ENCODE peak calls at places on chromosomes 2 and 18, in six cellular contexts. I is GM10248, X is occipital lobe, T is SW480, L is HL-60, P is NCI-H69. S is an unnamed sample.

GRCh38 chr2:393711-394696 is 106.1 kb upstream of the ALKAL2 start:
- DNase-seq in P (peak; percentile 22), T (peak; percentile 64), X (peak; percentile 54), L (no peak), I (no peak), S (no peak)

GRCh38 chr2:140085674-140086073 is 1305.5 kb upstream of the NXPH2 start:
- DNase-seq in L (no peak), T (no peak), I (no peak), X (no peak), P (peak; percentile 100), S (no peak)

GRCh38 chr2:184067502-184067901 is 530.8 kb upstream of the ZNF804A start:
- DNase-seq in X (no peak), T (no peak), L (no peak), P (no peak), I (no peak), S (no peak)

GRCh38 chr2:127121776-127122176 is 14.8 kb upstream of the BIN1 start:
- DNase-seq in L (no peak), I (no peak), X (no peak), T (no peak), P (no peak), S (no peak)

GRCh38 chr2:168208652-168209051 is 38.7 kb downstream of the STK39 start:
- DNase-seq in P (no peak), I (no peak), L (no peak), T (no peak), X (no peak), S (no peak)

GRCh38 chr2:109028280-109028679 is 39.3 kb upstream of the EDAR start:
- DNase-seq in T (no peak), X (no peak), I (no peak), L (no peak), P (no peak), S (no peak)

GRCh38 chr2:14634885-14635871 is 2.7 kb downstream of the LRATD1 start:
- DNase-seq in P (peak; percentile 89), I (peak; percentile 30), X (peak; percentile 74), T (peak; percentile 85), L (no peak), S (peak; percentile 75)

GRCh38 chr2:220579452-220579851 is 952.0 kb downstream of the SLC4A3 start:
- DNase-seq in P (no peak), I (no peak), T (no peak), L (no peak), X (no peak), S (no peak)

GRCh38 chr18:1075310-1075709 is 170.6 kb downstream of the ADCYAP1 start:
- DNase-seq in I (no peak), L (no peak), X (no peak), T (no peak), P (peak; percentile 99), S (no peak)

GRCh38 chr2:176134978-176135575 is 5.6 kb downstream of the HOXD8 start:
- DNase-seq in P (peak; percentile 51), I (no peak), X (no peak), T (peak; percentile 73), L (no peak), S (no peak)

GRCh38 chr18:28126768-28127167 is 50.2 kb downstream of the CDH2 start:
- DNase-seq in L (no peak), P (no peak), I (no peak), T (no peak), X (no peak), S (no peak)

GRCh38 chr2:88250402-88250801 is 80.3 kb downstream of the THNSL2 start:
- DNase-seq in X (no peak), T (no peak), P (no peak), L (no peak), I (no peak), S (no peak)

GRCh38 chr2:241399941-241400922 is 44.1 kb downstream of the FARP2 start:
- DNase-seq in L (no peak), I (no peak), T (peak; percentile 3), P (peak; percentile 71), X (no peak), S (no peak)

GRCh38 chr18:47265197-47265596 is 13.7 kb upstream of the SKOR2 start:
- DNase-seq in X (no peak), I (no peak), T (no peak), P (no peak), L (no peak), S (no peak)

GRCh38 chr18:39620551-39621168 is 2055.1 kb upstream of the CELF4 start:
- DNase-seq in I (no peak), P (no peak), T (no peak), L (no peak), X (no peak), S (no peak)